ENCODE peak calls at places on chromosomes 4 and X, in nine cellular contexts. P is sigmoid colon, R is MM.1S, T is pancreas, S is HAP-1, M is ovary, Q is iPS DF 6.9, X is PC-3, G is adipocyte. I is an unnamed sample.
A peak's percentile ranks its signal among the peaks of the same experiment; 100 is the strongest.

GRCh38 chrX:57821703-57822375 is 88.4 kb downstream of the ZXDA start:
- DNase-seq in P (no peak), R (peak; percentile 83), T (peak; percentile 17), S (peak; percentile 59), M (peak; percentile 8), Q (peak; percentile 1), X (peak; percentile 75), G (peak; percentile 68), I (peak; percentile 3)

GRCh38 chrX:96540111-96540631 is 144.5 kb upstream of the DIAPH2 start:
- DNase-seq in P (no peak), R (peak; percentile 64), T (no peak), S (no peak), M (no peak), Q (no peak), X (no peak), G (no peak), I (no peak)

GRCh38 chr4:38046735-38047487 is 86.7 kb downstream of the PTTG2 start:
- DNase-seq in P (no peak), R (no peak), T (no peak), S (no peak), M (no peak), Q (peak; percentile 22), X (no peak), G (peak; percentile 58), I (no peak)

GRCh38 chr4:8736083-8736825 is 135.4 kb downstream of the HMX1 start:
- DNase-seq in P (peak; percentile 44), R (peak; percentile 21), T (no peak), S (no peak), M (no peak), Q (no peak), X (no peak), G (no peak), I (no peak)

GRCh38 chr4:186810613-186811150 is 87.0 kb upstream of the FAT1 start:
- DNase-seq in P (no peak), R (no peak), T (no peak), S (peak; percentile 34), M (no peak), Q (no peak), X (no peak), G (no peak), I (no peak)

GRCh38 chr4:19987746-19988145 is 264.0 kb upstream of the SLIT2 start:
- DNase-seq in P (no peak), R (no peak), T (no peak), S (no peak), M (no peak), Q (no peak), X (peak; percentile 49), G (peak; percentile 67), I (peak; percentile 71)

GRCh38 chrX:22538581-22538980 is 265.9 kb downstream of the CBLL2 start:
- DNase-seq in P (no peak), R (no peak), T (no peak), S (no peak), M (no peak), Q (no peak), X (peak; percentile 57), G (peak; percentile 7), I (no peak)

GRCh38 chrX:152635941-152636340 is 1.8 kb upstream of the GABRQ start:
- DNase-seq in P (no peak), R (peak; percentile 28), T (no peak), S (peak; percentile 61), M (no peak), Q (no peak), X (peak; percentile 71), G (peak; percentile 76), I (no peak)

GRCh38 chr4:74682567-74683359 is 111.6 kb downstream of the BTC start:
- DNase-seq in P (no peak), R (no peak), T (peak; percentile 52), S (no peak), M (no peak), Q (no peak), X (peak; percentile 92), G (peak; percentile 67), I (peak; percentile 88)
- H3K4me1 ChIP-seq in P (no peaks in the 10 kb centered on the region), R (no peaks in the 10 kb centered on the region), T (no peaks in the 10 kb centered on the region), S (no peaks in the 10 kb centered on the region), M (no peaks in the 10 kb centered on the region), Q (no peaks in the 10 kb centered on the region), X (peaks cover 15% of the 10 kb centered on the region), G (peaks cover 7% of the 10 kb centered on the region), I (peaks cover 4% of the 10 kb centered on the region)

GRCh38 chrX:151183233-151183632 is 6.8 kb downstream of the GPR50 start:
- DNase-seq in P (no peak), R (no peak), T (no peak), S (no peak), M (no peak), Q (no peak), X (no peak), G (no peak), I (no peak)
- H3K4me1 ChIP-seq in P (no peaks in the 10 kb centered on the region), R (no peaks in the 10 kb centered on the region), T (no peaks in the 10 kb centered on the region), S (no peaks in the 10 kb centered on the region), M (no peaks in the 10 kb centered on the region), Q (peaks cover 2% of the 10 kb centered on the region), X (no peaks in the 10 kb centered on the region), G (no peaks in the 10 kb centered on the region), I (no peaks in the 10 kb centered on the region)

DNA sequence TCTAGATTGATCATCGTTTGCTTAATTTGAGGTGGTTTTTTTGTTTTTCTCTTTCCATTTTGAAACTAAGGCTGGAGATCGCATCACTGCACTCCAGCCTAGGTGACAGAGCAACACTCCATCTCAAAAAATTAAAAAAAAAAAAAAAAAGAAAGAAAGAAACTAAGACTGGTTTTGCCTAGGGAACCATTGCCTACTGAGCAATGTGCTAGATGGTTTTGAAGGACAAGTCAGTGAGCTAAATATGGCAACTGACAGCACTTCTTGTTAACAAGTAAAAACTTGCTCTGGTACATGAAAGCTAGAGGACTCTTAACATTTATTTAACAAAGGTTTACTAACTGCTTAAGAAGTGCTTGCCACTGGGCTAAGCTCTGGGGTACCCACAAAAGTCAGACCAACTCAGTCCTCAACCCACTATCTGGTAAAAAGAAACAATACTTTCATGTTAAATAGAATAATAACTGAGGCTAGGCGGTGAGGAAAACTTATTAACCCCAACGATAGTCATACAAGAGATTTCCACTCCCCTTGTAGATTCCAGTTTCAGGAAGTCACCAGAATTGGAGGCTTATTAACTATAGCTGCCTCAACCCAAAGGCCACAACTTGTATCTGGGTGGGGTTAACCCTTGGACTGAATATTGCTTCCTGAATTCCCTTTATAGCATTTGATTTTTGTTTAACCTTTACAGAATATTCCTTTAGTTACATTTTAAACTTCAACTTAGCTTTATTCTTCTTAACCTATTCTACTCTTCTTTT is 111.6 kb downstream of the FRYL start:
- DNase-seq in P (no peak), R (no peak), T (no peak), S (no peak), M (no peak), Q (no peak), X (no peak), G (no peak), I (peak; percentile 78)
- H3K4me1 ChIP-seq in P (no peaks in the 10 kb centered on the region), R (peaks cover 5% of the 10 kb centered on the region), T (no peaks in the 10 kb centered on the region), S (peaks cover 5% of the 10 kb centered on the region), M (no peaks in the 10 kb centered on the region), Q (no peaks in the 10 kb centered on the region), X (peaks cover 20% of the 10 kb centered on the region), G (no peaks in the 10 kb centered on the region), I (peaks cover 47% of the 10 kb centered on the region)

DNA sequence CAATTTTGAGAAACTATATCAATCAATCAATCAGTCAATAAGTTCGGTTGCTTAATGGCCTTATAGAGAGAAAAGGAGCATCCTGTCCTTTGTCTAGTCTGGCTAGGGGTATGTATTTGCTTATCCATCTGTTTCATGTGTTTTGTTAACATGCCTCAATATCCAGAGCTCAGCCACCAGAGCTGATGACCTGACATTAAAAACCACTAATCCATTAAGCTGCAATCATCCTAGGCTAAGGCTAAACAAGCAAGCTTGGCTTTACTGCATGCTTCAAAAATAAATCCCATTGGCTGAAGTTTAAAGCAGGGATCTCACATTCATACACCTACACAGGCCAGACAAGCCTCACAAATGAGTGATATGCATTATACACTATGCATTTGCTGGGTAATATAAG is 139.7 kb downstream of the INPP4B start:
- DNase-seq in P (no peak), R (no peak), T (no peak), S (no peak), M (no peak), Q (no peak), X (no peak), G (no peak), I (no peak)
- H3K4me1 ChIP-seq in P (no peaks in the 10 kb centered on the region), R (no peaks in the 10 kb centered on the region), T (no peaks in the 10 kb centered on the region), S (no peaks in the 10 kb centered on the region), M (no peaks in the 10 kb centered on the region), Q (peaks cover 2% of the 10 kb centered on the region), X (peaks cover 4% of the 10 kb centered on the region), G (no peaks in the 10 kb centered on the region), I (no peaks in the 10 kb centered on the region)

GRCh38 chr4:87680271-87680670 is 30.2 kb downstream of the DMP1 start:
- DNase-seq in P (no peak), R (no peak), T (no peak), S (no peak), M (no peak), Q (peak; percentile 5), X (no peak), G (no peak), I (no peak)
- H3K4me1 ChIP-seq in P (no peaks in the 10 kb centered on the region), R (peaks cover 20% of the 10 kb centered on the region), T (no peaks in the 10 kb centered on the region), S (no peaks in the 10 kb centered on the region), M (peaks cover 2% of the 10 kb centered on the region), Q (no peaks in the 10 kb centered on the region), X (no peaks in the 10 kb centered on the region), G (peaks cover 6% of the 10 kb centered on the region), I (no peaks in the 10 kb centered on the region)